ENCODE peak calls at places on chromosomes 12 and 14, in seven cellular contexts. S is psoas muscle, V is astrocyte of the cerebellum, O is endothelial cell of umbilical vein, M is fibroblast of mammary gland, U is ovary, N is A549. C is an unnamed sample.

GRCh38 chr14:60654303-60654925 is 5.1 kb upstream of the SIX1 start:
- DNase-seq in S (no peak), V (no peak), O (no peak), M (peak; percentile 69), U (no peak), N (no peak), C (peak; percentile 56)

GRCh38 chr12:112361271-112361670 is 21.0 kb downstream of the HECTD4 start:
- DNase-seq in S (no peak), V (no peak), O (no peak), M (no peak), U (no peak), N (no peak), C (no peak)

GRCh38 chr14:48052973-48053372 is 377.6 kb upstream of the MDGA2 start:
- DNase-seq in S (no peak), V (no peak), O (no peak), M (no peak), U (no peak), N (no peak), C (no peak)

GRCh38 chr14:78164226-78164853 is 5.8 kb upstream of the NRXN3 start:
- DNase-seq in S (no peak), V (no peak), O (no peak), M (peak; percentile 7), U (no peak), N (peak; percentile 48), C (no peak)

GRCh38 chr12:47303207-47303606 is 223.4 kb upstream of the AMIGO2 start:
- DNase-seq in S (no peak), V (no peak), O (no peak), M (no peak), U (no peak), N (no peak), C (peak; percentile 58)

GRCh38 chr12:76670776-76671175 is 93.1 kb upstream of the ZDHHC17 start:
- DNase-seq in S (no peak), V (no peak), O (no peak), M (peak; percentile 37), U (no peak), N (no peak), C (peak; percentile 26)

GRCh38 chr14:75877292-75877691 is 104.5 kb downstream of the TGFB3 start:
- DNase-seq in S (no peak), V (peak; percentile 92), O (no peak), M (peak; percentile 99), U (no peak), N (no peak), C (peak; percentile 95)

GRCh38 chr14:69543341-69544249 is 31.1 kb downstream of the CCDC177 start:
- DNase-seq in S (no peak), V (peak; percentile 85), O (peak; percentile 33), M (peak; percentile 98), U (no peak), N (peak; percentile 80), C (peak; percentile 89)

GRCh38 chr14:24274101-24274543 is 2.7 kb upstream of the RABGGTA start:
- DNase-seq in S (peak; percentile 1), V (no peak), O (no peak), M (peak; percentile 6), U (no peak), N (no peak), C (no peak)

GRCh38 chr12:117051380-117051779 is 47.8 kb downstream of the TESC start:
- DNase-seq in S (no peak), V (no peak), O (no peak), M (no peak), U (no peak), N (no peak), C (no peak)

GRCh38 chr14:92969470-92970232 is 46.7 kb downstream of the CHGA start:
- DNase-seq in S (peak; percentile 28), V (no peak), O (no peak), M (no peak), U (no peak), N (no peak), C (no peak)

GRCh38 chr12:32159925-32160324 is 53.3 kb downstream of the BICD1 start:
- DNase-seq in S (no peak), V (no peak), O (no peak), M (no peak), U (no peak), N (no peak), C (peak; percentile 34)

DNA sequence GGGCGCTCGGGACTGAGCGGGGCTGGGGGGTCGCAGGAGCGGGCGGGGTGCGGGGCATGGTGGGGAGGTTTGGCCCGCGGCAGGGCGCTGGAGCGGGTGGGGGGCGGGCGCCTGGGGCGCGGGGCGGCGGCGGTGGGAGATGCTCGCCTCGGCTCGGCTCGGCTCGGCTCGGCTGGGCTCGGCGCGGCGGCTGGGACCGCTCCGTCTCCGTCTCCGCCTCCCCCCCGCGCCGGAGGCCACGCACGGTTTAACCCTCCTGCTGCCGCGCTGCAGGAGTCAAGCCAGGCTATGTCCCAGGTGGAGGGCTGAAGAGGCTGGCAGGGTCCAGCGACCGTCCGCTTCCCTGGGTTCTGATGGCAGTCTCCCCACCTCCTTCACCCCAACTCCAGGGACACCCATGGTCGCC is at the start of gene PIANP:
- DNase-seq in S (no peak), V (no peak), O (no peak), M (no peak), U (no peak), N (no peak), C (no peak)
- H3K4me3 ChIP-seq in S (peak within 1 kb of the TSS; percentile 55), V (peak within 1 kb of the TSS; percentile 58), O (peak within 1 kb of the TSS; percentile 28), M (peak within 1 kb of the TSS; percentile 34), U (peak within 1 kb of the TSS; percentile 62), N (peak within 1 kb of the TSS; percentile 68), C (peak within 1 kb of the TSS; percentile 42)

DNA sequence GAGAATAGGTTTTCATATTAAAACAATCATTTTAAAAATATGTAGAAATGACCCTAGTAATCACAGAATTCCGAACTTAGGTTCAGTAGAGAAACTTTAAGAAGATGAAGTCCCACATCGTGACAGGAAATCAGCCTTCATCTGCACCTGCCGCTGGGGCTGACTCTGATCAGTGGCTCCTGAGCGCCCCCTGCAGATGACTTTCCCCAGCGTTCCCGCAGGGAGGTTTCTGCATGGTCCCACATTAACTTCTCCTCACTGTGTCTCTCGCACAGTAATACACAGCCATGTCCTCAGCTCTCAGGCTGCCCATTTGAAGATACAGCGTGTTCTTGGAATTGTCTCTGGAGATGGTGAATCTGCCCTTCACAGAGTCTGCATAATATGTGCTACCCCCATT is 1131.1 kb downstream of the TMEM121 start:
- DNase-seq in S (no peak), V (no peak), O (no peak), M (no peak), U (no peak), N (no peak), C (no peak)
- TF ChIP-seq CTCF in S (no peak), V (no peak), O (no peak), M (no peak), U (no peak), N (no peak), C (no peak)

DNA sequence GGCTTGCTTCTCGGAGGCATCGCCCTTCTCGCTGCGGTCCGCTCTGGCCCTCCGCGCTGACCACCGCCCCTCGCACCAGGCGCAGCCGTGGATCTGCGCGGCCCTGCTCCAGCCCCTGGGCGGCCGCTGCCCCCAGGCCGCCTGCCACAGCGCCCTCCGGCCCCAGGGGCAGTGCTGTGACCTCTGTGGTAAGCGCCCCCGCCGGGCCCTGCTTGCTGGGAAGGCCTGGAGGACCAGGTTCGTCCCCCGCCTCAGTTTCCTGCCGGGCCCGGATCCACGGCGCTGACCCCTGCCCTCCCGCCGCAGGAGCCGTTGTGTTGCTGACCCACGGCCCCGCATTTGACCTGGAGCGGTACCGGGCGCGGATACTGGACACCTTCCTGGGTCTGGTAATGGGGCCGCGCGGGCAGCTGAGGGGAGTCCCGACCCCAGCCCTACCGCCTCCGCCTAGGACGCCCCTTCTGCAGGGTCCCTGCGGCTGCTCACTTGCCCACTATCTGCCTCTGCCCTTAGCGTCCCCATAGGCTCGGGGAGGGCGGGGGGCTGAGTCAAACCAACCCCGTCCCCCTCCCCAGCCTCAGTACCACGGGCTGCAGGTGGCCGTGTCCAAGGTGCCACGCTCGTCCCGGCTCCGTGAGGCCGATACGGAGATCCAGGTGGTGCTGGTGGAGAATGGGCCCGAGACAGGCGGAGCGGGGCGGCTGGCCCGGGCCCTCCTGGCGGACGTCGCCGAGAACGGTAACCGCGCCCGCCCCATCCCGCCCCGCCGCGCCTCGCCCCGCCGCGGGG is 7.1 kb downstream of the AMN start:
- DNase-seq in S (no peak), V (no peak), O (no peak), M (no peak), U (no peak), N (no peak), C (no peak)
- H3K4me3 ChIP-seq in S (peak overlapping the region; percentile 58), V (peak overlapping the region; percentile 3), O (peak overlapping the region; percentile 9), M (no peak overlapping the region), U (peak overlapping the region; percentile 27), N (no peak overlapping the region), C (no peak overlapping the region)

DNA sequence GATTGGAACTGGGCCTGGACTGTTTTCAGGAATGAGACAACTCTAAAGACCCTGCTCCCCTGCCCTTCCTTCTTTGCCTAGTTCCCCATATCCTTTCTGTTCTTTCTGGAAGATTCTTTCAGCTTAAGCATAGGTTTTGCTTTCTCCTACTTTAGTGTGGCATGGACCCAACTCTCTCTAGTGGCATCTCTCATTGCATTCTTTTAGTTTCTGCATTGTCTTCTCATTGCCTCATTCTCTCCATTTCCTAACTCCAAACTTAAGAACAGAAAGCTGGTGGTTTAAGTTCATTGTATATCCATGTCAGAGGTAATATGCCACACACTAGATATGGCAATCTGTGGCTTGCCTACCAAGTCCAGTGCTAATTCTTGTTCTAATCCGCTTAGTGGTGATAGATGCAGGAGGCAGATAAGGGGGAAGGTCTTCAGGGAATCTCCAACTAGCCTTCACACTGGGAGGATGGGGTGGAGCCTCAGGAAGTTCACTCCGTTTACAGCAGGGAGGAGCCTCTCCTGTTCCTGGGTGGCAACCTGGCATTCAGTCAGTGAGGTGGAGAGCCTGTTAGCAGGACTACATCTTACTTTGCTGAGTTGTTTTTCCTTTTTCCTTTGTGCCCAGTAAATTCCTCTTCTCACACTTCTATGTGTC is 165.1 kb upstream of the LMNTD1 start:
- DNase-seq in S (no peak), V (no peak), O (no peak), M (no peak), U (no peak), N (no peak), C (no peak)
- TF ChIP-seq CTCF in S (no peak), V (no peak), O (no peak), M (no peak), U (no peak), N (no peak), C (no peak)

C was measured in astrocyte of the spinal cord.